ENCODE peak calls at places on chromosomes 6 and 20, in nine cellular contexts. One of them, this sample, is unnamed.

GRCh38 chr20:17625246-17626051 is 55.6 kb downstream of the DSTN start:
- DNase-seq in mammary epithelial cell: no peak
- DNase-seq in amniotic epithelial cell: no peak
- DNase-seq in Right ventricle myocardium superior: no peak
- DNase-seq in suprapubic skin: no peak
- DNase-seq in Peyer's patch: no peak
- DNase-seq in right lobe of liver: peak
- DNase-seq in effector CD4-positive, alpha-beta T cell: no peak
- DNase-seq in A549: no peak
- DNase-seq in this sample: peak

GRCh38 chr6:41799517-41799916 is 12.0 kb downstream of the TOMM6 start:
- DNase-seq in mammary epithelial cell: no peak
- DNase-seq in amniotic epithelial cell: no peak
- DNase-seq in Right ventricle myocardium superior: no peak
- DNase-seq in suprapubic skin: no peak
- DNase-seq in Peyer's patch: no peak
- DNase-seq in right lobe of liver: no peak
- DNase-seq in effector CD4-positive, alpha-beta T cell: no peak
- DNase-seq in A549: no peak
- DNase-seq in this sample: no peak

GRCh38 chr20:25309395-25310267 is 61.7 kb downstream of the PYGB start:
- DNase-seq in mammary epithelial cell: peak
- DNase-seq in amniotic epithelial cell: peak
- DNase-seq in Right ventricle myocardium superior: peak
- DNase-seq in suprapubic skin: peak
- DNase-seq in Peyer's patch: no peak
- DNase-seq in right lobe of liver: peak
- DNase-seq in effector CD4-positive, alpha-beta T cell: no peak
- DNase-seq in A549: peak
- DNase-seq in this sample: no peak

GRCh38 chr20:57270204-57270937 is 3.9 kb upstream of the BMP7 start:
- DNase-seq in mammary epithelial cell: no peak
- DNase-seq in amniotic epithelial cell: no peak
- DNase-seq in Right ventricle myocardium superior: no peak
- DNase-seq in suprapubic skin: no peak
- DNase-seq in Peyer's patch: no peak
- DNase-seq in right lobe of liver: no peak
- DNase-seq in effector CD4-positive, alpha-beta T cell: no peak
- DNase-seq in A549: no peak
- DNase-seq in this sample: no peak

GRCh38 chr20:13205402-13205801 is 15.7 kb upstream of the ISM1 start:
- DNase-seq in mammary epithelial cell: peak
- DNase-seq in amniotic epithelial cell: no peak
- DNase-seq in Right ventricle myocardium superior: no peak
- DNase-seq in suprapubic skin: no peak
- DNase-seq in Peyer's patch: no peak
- DNase-seq in right lobe of liver: no peak
- DNase-seq in effector CD4-positive, alpha-beta T cell: no peak
- DNase-seq in A549: no peak
- DNase-seq in this sample: no peak

GRCh38 chr20:46088409-46089075 is 1.2 kb downstream of the NCOA5 start:
- DNase-seq in mammary epithelial cell: peak
- DNase-seq in amniotic epithelial cell: peak
- DNase-seq in Right ventricle myocardium superior: no peak
- DNase-seq in suprapubic skin: no peak
- DNase-seq in Peyer's patch: no peak
- DNase-seq in right lobe of liver: no peak
- DNase-seq in effector CD4-positive, alpha-beta T cell: no peak
- DNase-seq in A549: peak
- DNase-seq in this sample: no peak

GRCh38 chr6:127811939-127812338 is 88.9 kb downstream of the THEMIS start:
- DNase-seq in mammary epithelial cell: no peak
- DNase-seq in amniotic epithelial cell: no peak
- DNase-seq in Right ventricle myocardium superior: no peak
- DNase-seq in suprapubic skin: no peak
- DNase-seq in Peyer's patch: no peak
- DNase-seq in right lobe of liver: no peak
- DNase-seq in effector CD4-positive, alpha-beta T cell: no peak
- DNase-seq in A549: no peak
- DNase-seq in this sample: no peak

GRCh38 chr6:50939931-50940330 is 121.3 kb downstream of the TFAP2B start:
- DNase-seq in mammary epithelial cell: no peak
- DNase-seq in amniotic epithelial cell: no peak
- DNase-seq in Right ventricle myocardium superior: no peak
- DNase-seq in suprapubic skin: no peak
- DNase-seq in Peyer's patch: no peak
- DNase-seq in right lobe of liver: no peak
- DNase-seq in effector CD4-positive, alpha-beta T cell: no peak
- DNase-seq in A549: no peak
- DNase-seq in this sample: no peak

GRCh38 chr6:169131356-169131755 is 122.3 kb downstream of the THBS2 start:
- DNase-seq in mammary epithelial cell: no peak
- DNase-seq in amniotic epithelial cell: no peak
- DNase-seq in Right ventricle myocardium superior: no peak
- DNase-seq in suprapubic skin: no peak
- DNase-seq in Peyer's patch: no peak
- DNase-seq in right lobe of liver: no peak
- DNase-seq in effector CD4-positive, alpha-beta T cell: no peak
- DNase-seq in A549: no peak
- DNase-seq in this sample: no peak

GRCh38 chr20:48393721-48394120 is 434.1 kb downstream of the PREX1 start:
- DNase-seq in mammary epithelial cell: no peak
- DNase-seq in amniotic epithelial cell: no peak
- DNase-seq in Right ventricle myocardium superior: no peak
- DNase-seq in suprapubic skin: no peak
- DNase-seq in Peyer's patch: no peak
- DNase-seq in right lobe of liver: no peak
- DNase-seq in effector CD4-positive, alpha-beta T cell: no peak
- DNase-seq in A549: no peak
- DNase-seq in this sample: no peak

GRCh38 chr20:4064118-4064962 is 49.0 kb upstream of the RNF24 start:
- DNase-seq in mammary epithelial cell: peak
- DNase-seq in amniotic epithelial cell: peak
- DNase-seq in Right ventricle myocardium superior: peak
- DNase-seq in suprapubic skin: peak
- DNase-seq in Peyer's patch: peak
- DNase-seq in right lobe of liver: peak
- DNase-seq in effector CD4-positive, alpha-beta T cell: no peak
- DNase-seq in A549: peak
- DNase-seq in this sample: peak

This sample was measured in 8988T.